ENCODE peak calls at places on chromosomes 16 and 17, in six cellular contexts. V is uterus, I is fibroblast of mammary gland, T is GM12864, M is fibroblast of lung, X is fibroblast of villous mesenchyme. H is an unnamed sample.

GRCh38 chr16:15822957-15823356 is 33.9 kb downstream of the MYH11 start:
- DNase-seq in T (no peak), M (no peak), I (no peak), V (peak), X (no peak), H (no peak)

GRCh38 chr17:19579867-19580565 is 46.4 kb downstream of the SLC47A1 start:
- DNase-seq in I (peak), V (peak), T (no peak), X (no peak), M (peak), H (no peak)

GRCh38 chr16:81562174-81562849 is 117.7 kb downstream of the CMIP start:
- DNase-seq in V (no peak), I (no peak), T (no peak), M (no peak), X (no peak), H (no peak)

GRCh38 chr17:58120195-58120822 is 27.9 kb upstream of the OR4D1 start:
- DNase-seq in M (peak), I (peak), V (no peak), T (peak), X (peak), H (no peak)

GRCh38 chr16:19595043-19595767 is 39.7 kb downstream of the VPS35L start:
- DNase-seq in X (peak), M (peak), I (peak), V (no peak), T (no peak), H (peak)

GRCh38 chr17:72719582-72720493 is 372.6 kb downstream of the SLC39A11 start:
- DNase-seq in X (peak), I (no peak), T (no peak), V (no peak), M (peak), H (no peak)

GRCh38 chr16:53457670-53458069 is 23.4 kb downstream of the RBL2 start:
- DNase-seq in X (no peak), V (no peak), T (peak), I (no peak), M (no peak), H (no peak)

GRCh38 chr16:12896562-12896961 is 4.8 kb upstream of the SHISA9 start:
- DNase-seq in I (peak), T (peak), X (peak), M (peak), V (no peak), H (no peak)

GRCh38 chr16:57592591-57593003 is 35.8 kb upstream of the ADGRG1 start:
- DNase-seq in I (no peak), M (no peak), X (no peak), V (no peak), T (no peak), H (no peak)

GRCh38 chr17:65698381-65699061 is 137.1 kb upstream of the AXIN2 start:
- DNase-seq in I (peak), X (peak), M (peak), V (no peak), T (no peak), H (no peak)

GRCh38 chr16:10957771-10958486 is 13.6 kb downstream of the CLEC16A start:
- DNase-seq in M (peak), I (peak), X (peak), V (no peak), T (no peak), H (no peak)

GRCh38 chr17:38329808-38330730 is 13.7 kb downstream of the GPR179 start:
- DNase-seq in V (no peak), T (no peak), X (no peak), I (no peak), M (no peak), H (no peak)

GRCh38 chr17:13230350-13230900 is 212.6 kb upstream of the ELAC2 start:
- DNase-seq in X (no peak), M (no peak), I (no peak), V (no peak), T (no peak), H (no peak)

GRCh38 chr16:89119161-89119621 is 25.5 kb downstream of the ACSF3 start:
- DNase-seq in V (no peak), I (no peak), X (no peak), T (no peak), M (no peak), H (no peak)

GRCh38 chr17:64037180-64037579 is 16.7 kb upstream of the ICAM2 start:
- DNase-seq in V (no peak), T (no peak), I (no peak), X (no peak), M (no peak), H (no peak)

GRCh38 chr17:34163123-34163522 is 92.0 kb upstream of the CCL2 start:
- DNase-seq in T (no peak), V (no peak), X (no peak), M (no peak), I (no peak), H (no peak)

GRCh38 chr16:50260206-50261159 is 5.9 kb upstream of the ADCY7 start:
- DNase-seq in I (no peak), M (no peak), T (no peak), V (no peak), X (no peak), H (no peak)

GRCh38 chr17:49194297-49194607 is 16.1 kb downstream of the GNGT2 start:
- DNase-seq in X (no peak), I (no peak), T (no peak), M (no peak), V (no peak), H (no peak)
- H3K4me3 ChIP-seq in X (no peak), I (no peak), T (no peak), M (no peak), V (no peak), H (no peak)

GRCh38 chr17:2710804-2711607 is 558 bp downstream of the CLUH start:
- DNase-seq in T (no peak), I (no peak), V (no peak), M (no peak), X (peak), H (no peak)
- TF ChIP-seq CTCF in T (no peak), I (no peak), V (no peak), M (no peak), X (no peak), H (no peak)

DNA sequence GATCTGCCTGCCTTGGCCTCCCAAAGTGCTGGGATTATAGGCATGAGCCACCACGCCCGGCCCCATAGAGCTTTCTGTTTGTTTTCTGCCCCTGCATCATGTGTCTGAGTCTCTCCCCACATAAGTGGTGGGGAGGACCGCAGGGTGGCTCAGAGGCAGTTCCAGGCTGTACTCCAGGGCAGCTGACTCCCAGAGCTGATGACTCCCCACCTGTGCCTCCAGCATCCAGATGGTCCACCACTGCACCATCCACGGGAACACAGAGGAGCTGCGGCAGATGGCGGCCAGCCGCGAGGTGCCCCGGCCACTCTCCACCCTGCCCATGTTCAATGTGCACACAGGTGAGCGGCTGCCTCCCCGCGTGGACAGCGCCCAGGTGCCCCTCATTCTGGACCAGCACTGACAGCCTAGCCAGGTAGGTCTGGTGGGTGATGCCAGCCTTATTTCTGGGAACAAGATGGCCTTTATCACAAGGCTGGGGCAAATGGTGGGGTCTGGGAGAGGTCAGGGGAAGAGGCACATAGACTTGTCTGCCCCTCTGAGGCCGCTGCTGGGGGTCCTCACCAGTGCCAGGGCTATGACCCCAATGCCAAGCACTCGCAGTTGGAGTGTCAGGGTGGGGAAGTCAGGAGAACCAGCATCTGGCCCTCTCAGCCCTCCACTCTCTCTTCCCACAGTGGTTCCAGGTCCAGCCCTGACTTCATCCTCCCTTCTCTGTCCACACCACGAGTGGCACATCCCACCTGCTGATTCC is 9.4 kb downstream of the SGCA start:
- DNase-seq in X (no peak), T (no peak), I (peak), V (no peak), M (peak), H (no peak)
- H3K4me3 ChIP-seq in X (no peak), T (no peak), I (no peak), V (no peak), M (no peak), H (no peak)

DNA sequence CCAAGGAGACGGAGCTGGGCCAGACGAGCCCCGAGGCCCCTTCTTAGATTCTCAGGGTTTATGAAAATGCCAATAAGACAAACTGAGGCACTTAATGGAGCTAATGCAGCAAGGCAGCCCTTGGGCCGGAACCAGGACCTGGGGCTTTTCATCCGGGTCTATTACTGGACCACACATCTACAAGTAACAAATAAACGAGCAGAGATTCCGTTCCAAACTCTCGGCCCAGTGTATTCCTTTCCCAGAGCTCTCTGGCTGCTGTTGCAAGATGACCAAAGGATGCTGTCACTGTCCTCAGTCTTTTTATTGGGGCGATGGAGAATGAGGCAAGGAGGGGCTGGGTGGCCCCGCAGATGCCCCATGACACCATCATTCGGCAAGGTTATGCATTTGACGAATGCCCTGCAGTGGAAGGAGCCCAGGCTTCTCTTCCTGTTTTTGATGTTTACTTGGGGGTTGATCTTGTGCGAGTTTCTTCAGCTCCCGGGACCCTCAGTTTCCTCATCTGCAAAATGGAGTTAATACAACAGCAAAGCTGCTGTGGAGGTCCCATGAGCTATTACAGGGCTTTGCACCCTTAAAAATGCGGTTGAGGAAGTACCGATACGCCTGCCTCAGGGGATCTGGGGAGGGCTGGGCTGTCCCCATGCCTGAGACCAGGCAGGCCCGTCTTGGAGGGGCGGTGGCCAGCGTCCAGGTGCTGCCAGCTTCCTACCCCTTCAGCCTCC is 1.1 kb upstream of the NTN1 start:
- DNase-seq in T (no peak), M (no peak), X (no peak), I (no peak), V (no peak), H (no peak)
- TF ChIP-seq CTCF in T (no peak), M (no peak), X (no peak), I (no peak), V (no peak), H (no peak)

GRCh38 chr17:50973557-50974494 is 107.7 kb upstream of the TOB1 start:
- DNase-seq in T (no peak), I (no peak), M (no peak), X (no peak), V (no peak), H (no peak)

GRCh38 chr17:50981279-50981678 is 115.1 kb upstream of the TOB1 start:
- DNase-seq in M (no peak), X (no peak), T (no peak), I (no peak), V (no peak), H (no peak)

GRCh38 chr17:50976951-50977472 is 110.9 kb upstream of the TOB1 start:
- DNase-seq in M (no peak), T (no peak), I (no peak), X (no peak), V (no peak), H (no peak)

GRCh38 chr17:50977487-50978159 is 111.5 kb upstream of the TOB1 start:
- DNase-seq in T (no peak), I (no peak), X (no peak), M (no peak), V (no peak), H (no peak)

DNA sequence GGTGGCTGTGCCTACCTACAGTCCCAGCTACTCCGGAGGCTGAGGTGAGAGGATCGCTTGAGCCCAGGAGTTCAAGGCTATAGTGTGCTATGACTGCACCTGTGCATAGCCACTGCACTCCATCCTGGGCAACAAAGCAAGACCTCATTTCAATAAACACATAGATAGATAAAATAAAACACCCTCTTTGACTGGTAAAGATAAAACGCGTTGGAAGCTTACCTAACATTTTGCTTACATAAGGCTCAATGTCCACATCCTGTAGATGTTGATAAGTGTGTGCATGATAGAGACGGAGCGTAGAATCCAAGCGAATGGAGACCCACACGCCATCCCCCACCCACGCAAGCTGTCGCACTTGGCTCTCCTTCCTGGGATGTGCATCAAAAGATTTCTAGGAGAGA is 113.4 kb upstream of the TOB1 start:
- DNase-seq in V (no peak), T (no peak), I (no peak), X (no peak), M (no peak), H (no peak)
- H3K4me3 ChIP-seq in V (no peak), T (no peak), I (no peak), X (no peak), M (no peak), H (no peak)

GRCh38 chr17:43533699-43534098 is 12.4 kb downstream of the ETV4 start:
- DNase-seq in M (no peak), V (no peak), T (no peak), X (no peak), I (no peak), H (no peak)
- TF ChIP-seq CTCF in M (no peak), V (no peak), T (no peak), X (no peak), I (peak), H (no peak)

GRCh38 chr16:56288019-56288418 is 96.7 kb downstream of the GNAO1 start:
- DNase-seq in T (no peak), I (no peak), M (no peak), V (no peak), X (no peak), H (no peak)
- H3K4me3 ChIP-seq in T (no peak), I (no peak), M (no peak), V (no peak), X (no peak), H (no peak)

DNA sequence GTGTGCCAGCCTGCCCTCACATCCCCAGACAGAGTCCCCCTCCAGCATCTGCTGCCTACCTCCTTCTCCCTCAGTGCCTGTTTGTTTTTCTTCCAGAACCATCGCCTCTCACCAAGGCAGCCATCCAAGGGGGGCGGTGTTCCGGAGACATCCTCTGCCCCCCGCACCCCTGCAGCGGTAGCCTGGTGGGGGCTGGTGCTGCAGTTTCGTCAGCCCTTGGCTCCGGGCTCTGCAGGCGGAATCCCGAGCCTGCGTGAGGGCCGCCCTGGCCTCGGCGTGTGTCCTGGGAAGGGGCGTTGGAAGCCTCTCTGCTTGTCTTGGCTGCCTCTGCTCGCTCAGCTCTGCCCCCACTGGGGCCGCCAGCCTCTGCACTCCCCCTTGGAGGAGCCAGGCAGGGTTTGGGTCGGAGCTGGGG is 126.0 kb upstream of the CIBAR2 start:
- DNase-seq in V (peak), T (no peak), I (peak), M (peak), X (peak), H (no peak)
- TF ChIP-seq CTCF in V (peak), T (no peak), I (peak), M (no peak), X (peak), H (peak)

GRCh38 chr17:8072727-8073461 is 14.6 kb downstream of the ALOX12B start:
- DNase-seq in X (no peak), I (no peak), M (no peak), T (no peak), V (no peak), H (no peak)
- H3K4me3 ChIP-seq in X (no peak), I (no peak), M (no peak), T (no peak), V (no peak), H (no peak)

GRCh38 chr17:31829649-31830048 is 29.4 kb downstream of the COPRS start:
- DNase-seq in I (no peak), X (no peak), T (no peak), V (no peak), M (no peak), H (no peak)

GRCh38 chr17:31824771-31825360 is 34.2 kb downstream of the COPRS start:
- DNase-seq in V (no peak), T (no peak), X (peak), M (no peak), I (no peak), H (peak)

GRCh38 chr17:31830971-31831755 is 27.9 kb downstream of the COPRS start:
- DNase-seq in M (peak), T (no peak), X (peak), I (no peak), V (no peak), H (no peak)

GRCh38 chr17:31823014-31823413 is 36.0 kb downstream of the COPRS start:
- DNase-seq in V (no peak), X (no peak), T (no peak), M (no peak), I (no peak), H (no peak)

GRCh38 chr17:31825961-31826691 is 32.9 kb downstream of the COPRS start:
- DNase-seq in I (peak), T (no peak), M (no peak), V (no peak), X (peak), H (no peak)
- TF ChIP-seq CTCF in I (no peak), T (no peak), M (no peak), V (no peak), X (no peak), H (no peak)

H was measured in BJ.